ENCODE peak calls at places on chromosomes 11 and 22, in seven cellular contexts. One of them, this sample, is unnamed.

GRCh38 chr22:46914916-46915894 is 152.8 kb downstream of the TBC1D22A start:
- DNase-seq in SK-N-SH: no peak
- DNase-seq in colonic mucosa: peak
- DNase-seq in lower lobe of right lung: no peak
- DNase-seq in CD8-positive, alpha-beta T cell: no peak
- DNase-seq in body of pancreas: no peak
- DNase-seq in epithelial cell of proximal tubule: no peak
- DNase-seq in this sample: no peak

GRCh38 chr11:102389253-102389652 is 42.2 kb downstream of the BIRC2 start:
- DNase-seq in SK-N-SH: no peak
- DNase-seq in colonic mucosa: no peak
- DNase-seq in lower lobe of right lung: no peak
- DNase-seq in CD8-positive, alpha-beta T cell: no peak
- DNase-seq in body of pancreas: no peak
- DNase-seq in epithelial cell of proximal tubule: peak
- DNase-seq in this sample: no peak

GRCh38 chr11:119992171-119993051 is 145.5 kb downstream of the TRIM29 start:
- DNase-seq in SK-N-SH: no peak
- DNase-seq in colonic mucosa: no peak
- DNase-seq in lower lobe of right lung: no peak
- DNase-seq in CD8-positive, alpha-beta T cell: no peak
- DNase-seq in body of pancreas: no peak
- DNase-seq in epithelial cell of proximal tubule: no peak
- DNase-seq in this sample: no peak

GRCh38 chr22:20514658-20515406 is 7.4 kb downstream of the MED15 start:
- DNase-seq in SK-N-SH: no peak
- DNase-seq in colonic mucosa: no peak
- DNase-seq in lower lobe of right lung: no peak
- DNase-seq in CD8-positive, alpha-beta T cell: no peak
- DNase-seq in body of pancreas: no peak
- DNase-seq in epithelial cell of proximal tubule: no peak
- DNase-seq in this sample: peak

GRCh38 chr11:64348611-64349387 is 8.8 kb downstream of the CCDC88B start:
- DNase-seq in SK-N-SH: peak
- DNase-seq in colonic mucosa: no peak
- DNase-seq in lower lobe of right lung: no peak
- DNase-seq in CD8-positive, alpha-beta T cell: no peak
- DNase-seq in body of pancreas: no peak
- DNase-seq in epithelial cell of proximal tubule: no peak
- DNase-seq in this sample: no peak

GRCh38 chr22:38924197-38924952 is 33.0 kb upstream of the APOBEC3A start:
- DNase-seq in SK-N-SH: no peak
- DNase-seq in colonic mucosa: peak
- DNase-seq in lower lobe of right lung: peak
- DNase-seq in CD8-positive, alpha-beta T cell: no peak
- DNase-seq in body of pancreas: peak
- DNase-seq in epithelial cell of proximal tubule: peak
- DNase-seq in this sample: peak

GRCh38 chr11:95968585-95968984 is 44.7 kb upstream of the MTMR2 start:
- DNase-seq in SK-N-SH: no peak
- DNase-seq in colonic mucosa: no peak
- DNase-seq in lower lobe of right lung: no peak
- DNase-seq in CD8-positive, alpha-beta T cell: no peak
- DNase-seq in body of pancreas: no peak
- DNase-seq in epithelial cell of proximal tubule: no peak
- DNase-seq in this sample: peak

GRCh38 chr11:2300290-2300935 is 1.3 kb downstream of the C11orf21 start:
- DNase-seq in SK-N-SH: no peak
- DNase-seq in colonic mucosa: peak
- DNase-seq in lower lobe of right lung: no peak
- DNase-seq in CD8-positive, alpha-beta T cell: peak
- DNase-seq in body of pancreas: no peak
- DNase-seq in epithelial cell of proximal tubule: no peak
- DNase-seq in this sample: no peak

GRCh38 chr11:95596011-95596489 is 193.5 kb downstream of the FAM76B start:
- DNase-seq in SK-N-SH: peak
- DNase-seq in colonic mucosa: no peak
- DNase-seq in lower lobe of right lung: no peak
- DNase-seq in CD8-positive, alpha-beta T cell: no peak
- DNase-seq in body of pancreas: no peak
- DNase-seq in epithelial cell of proximal tubule: no peak
- DNase-seq in this sample: peak

GRCh38 chr11:33582636-33583325 is 117.8 kb downstream of the C11orf91 start:
- DNase-seq in SK-N-SH: no peak
- DNase-seq in colonic mucosa: no peak
- DNase-seq in lower lobe of right lung: no peak
- DNase-seq in CD8-positive, alpha-beta T cell: no peak
- DNase-seq in body of pancreas: no peak
- DNase-seq in epithelial cell of proximal tubule: no peak
- DNase-seq in this sample: no peak

GRCh38 chr11:126334665-126335462 is 20.6 kb upstream of the ST3GAL4 start:
- DNase-seq in SK-N-SH: no peak
- DNase-seq in colonic mucosa: no peak
- DNase-seq in lower lobe of right lung: no peak
- DNase-seq in CD8-positive, alpha-beta T cell: no peak
- DNase-seq in body of pancreas: no peak
- DNase-seq in epithelial cell of proximal tubule: no peak
- DNase-seq in this sample: peak

GRCh38 chr11:70662691-70663098 is 264.4 kb downstream of the CTTN start:
- DNase-seq in SK-N-SH: peak
- DNase-seq in colonic mucosa: no peak
- DNase-seq in lower lobe of right lung: no peak
- DNase-seq in CD8-positive, alpha-beta T cell: no peak
- DNase-seq in body of pancreas: no peak
- DNase-seq in epithelial cell of proximal tubule: no peak
- DNase-seq in this sample: no peak

GRCh38 chr22:24303007-24303406 is 32.4 kb downstream of the SPECC1L start:
- DNase-seq in SK-N-SH: no peak
- DNase-seq in colonic mucosa: no peak
- DNase-seq in lower lobe of right lung: no peak
- DNase-seq in CD8-positive, alpha-beta T cell: no peak
- DNase-seq in body of pancreas: peak
- DNase-seq in epithelial cell of proximal tubule: no peak
- DNase-seq in this sample: no peak

GRCh38 chr22:38824587-38824986 is 19.2 kb downstream of the NPTXR start:
- DNase-seq in SK-N-SH: no peak
- DNase-seq in colonic mucosa: peak
- DNase-seq in lower lobe of right lung: peak
- DNase-seq in CD8-positive, alpha-beta T cell: peak
- DNase-seq in body of pancreas: peak
- DNase-seq in epithelial cell of proximal tubule: no peak
- DNase-seq in this sample: peak

GRCh38 chr11:2574553-2575535 is 125.0 kb downstream of the KCNQ1OT1 start:
- DNase-seq in SK-N-SH: no peak
- DNase-seq in colonic mucosa: peak
- DNase-seq in lower lobe of right lung: peak
- DNase-seq in CD8-positive, alpha-beta T cell: no peak
- DNase-seq in body of pancreas: no peak
- DNase-seq in epithelial cell of proximal tubule: no peak
- DNase-seq in this sample: no peak

GRCh38 chr22:39723899-39724351 is 153.4 kb downstream of the CACNA1I start:
- DNase-seq in SK-N-SH: no peak
- DNase-seq in colonic mucosa: no peak
- DNase-seq in lower lobe of right lung: no peak
- DNase-seq in CD8-positive, alpha-beta T cell: no peak
- DNase-seq in body of pancreas: no peak
- DNase-seq in epithelial cell of proximal tubule: no peak
- DNase-seq in this sample: peak

GRCh38 chr11:107898270-107898669 is 30.0 kb upstream of the RAB39A start:
- DNase-seq in SK-N-SH: peak
- DNase-seq in colonic mucosa: no peak
- DNase-seq in lower lobe of right lung: no peak
- DNase-seq in CD8-positive, alpha-beta T cell: no peak
- DNase-seq in body of pancreas: peak
- DNase-seq in epithelial cell of proximal tubule: peak
- DNase-seq in this sample: peak

DNA sequence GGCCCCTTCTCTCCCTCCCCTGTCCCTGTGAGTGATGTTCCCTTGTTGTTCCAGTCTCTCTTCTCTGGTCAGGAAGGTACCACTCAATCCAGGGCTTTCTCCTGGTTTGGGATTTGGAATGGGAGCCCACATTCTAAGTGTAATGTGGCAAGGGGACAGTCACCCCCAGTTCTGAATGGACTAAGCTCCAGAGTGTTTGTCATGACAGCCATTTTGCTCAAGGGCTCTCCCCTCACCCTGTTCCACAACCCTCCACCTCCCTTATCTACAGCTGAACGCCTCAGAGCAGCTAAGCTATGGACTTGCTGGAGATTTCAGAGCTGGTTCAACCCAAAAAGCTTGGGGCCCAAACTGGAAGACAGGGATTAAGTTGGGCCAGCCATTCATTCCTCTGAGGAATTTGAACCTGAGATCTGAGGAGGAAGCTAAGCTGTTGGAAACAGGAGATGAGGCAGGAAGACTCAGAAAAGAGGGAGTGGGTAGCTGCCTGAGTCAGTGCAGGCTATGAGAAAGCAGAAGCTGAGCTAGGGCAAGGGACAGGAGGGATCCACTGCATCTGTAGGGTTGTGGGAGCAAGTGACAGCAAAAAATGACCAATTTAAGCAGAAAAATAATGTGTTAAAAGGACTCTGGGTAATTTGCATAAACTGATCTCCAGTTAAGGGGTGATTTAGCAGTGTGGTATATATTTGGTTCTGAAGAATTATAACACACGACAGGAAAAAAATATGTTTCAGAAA is 22.9 kb upstream of the FCHSD2 start:
- DNase-seq in SK-N-SH: no peak
- DNase-seq in colonic mucosa: no peak
- DNase-seq in lower lobe of right lung: no peak
- DNase-seq in CD8-positive, alpha-beta T cell: no peak
- DNase-seq in body of pancreas: no peak
- DNase-seq in epithelial cell of proximal tubule: no peak
- DNase-seq in this sample: no peak
- H3K4me3 ChIP-seq in SK-N-SH: no peak
- H3K4me3 ChIP-seq in colonic mucosa: no peak
- H3K4me3 ChIP-seq in lower lobe of right lung: no peak
- H3K4me3 ChIP-seq in CD8-positive, alpha-beta T cell: no peak
- H3K4me3 ChIP-seq in body of pancreas: no peak
- H3K4me3 ChIP-seq in epithelial cell of proximal tubule: no peak
- H3K4me3 ChIP-seq in this sample: no peak

DNA sequence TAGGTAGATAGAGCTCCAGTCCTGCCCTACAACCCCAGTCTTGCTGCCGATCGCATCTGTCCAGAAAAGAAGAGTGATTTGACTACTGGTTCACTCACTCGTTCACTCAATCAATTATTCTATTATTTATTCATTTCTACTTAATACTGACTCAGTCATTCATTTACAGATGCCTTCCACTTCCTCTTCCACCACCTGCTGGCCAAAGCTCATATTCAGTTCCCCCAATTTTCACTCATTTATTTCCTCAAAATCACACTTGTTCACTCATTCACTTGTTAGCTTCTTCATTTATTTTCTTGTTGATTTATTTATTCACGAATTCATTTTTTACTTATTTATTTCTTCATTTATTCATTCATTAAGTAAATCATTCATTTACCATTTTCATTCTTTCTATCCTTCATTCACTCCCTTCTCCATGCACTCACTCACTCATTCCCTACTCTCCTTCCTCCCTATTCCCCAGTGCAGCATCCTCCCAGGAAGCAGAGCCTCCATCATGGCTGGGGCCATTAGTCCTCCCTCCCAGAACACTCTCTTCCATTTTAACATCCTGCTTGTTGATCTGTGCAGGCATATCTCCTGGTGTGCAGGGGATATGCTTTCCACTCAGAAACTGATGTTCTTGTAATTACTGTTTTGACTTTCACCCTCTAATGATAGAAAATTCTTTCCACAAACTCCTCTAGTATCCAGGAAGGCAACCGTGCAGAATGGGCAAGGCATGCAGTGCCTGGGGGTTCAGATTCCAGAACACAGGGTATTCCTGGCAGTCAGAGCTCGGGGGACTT is 281.0 kb downstream of the TENM4 start:
- DNase-seq in SK-N-SH: no peak
- DNase-seq in colonic mucosa: no peak
- DNase-seq in lower lobe of right lung: no peak
- DNase-seq in CD8-positive, alpha-beta T cell: no peak
- DNase-seq in body of pancreas: no peak
- DNase-seq in epithelial cell of proximal tubule: no peak
- DNase-seq in this sample: no peak
- TF ChIP-seq CTCF in SK-N-SH: peak
- TF ChIP-seq CTCF in colonic mucosa: no peak
- TF ChIP-seq CTCF in lower lobe of right lung: no peak
- TF ChIP-seq CTCF in CD8-positive, alpha-beta T cell: no peak
- TF ChIP-seq CTCF in body of pancreas: peak
- TF ChIP-seq CTCF in epithelial cell of proximal tubule: peak
- TF ChIP-seq CTCF in this sample: peak

GRCh38 chr22:27372969-27373670 is 428.4 kb downstream of the MN1 start:
- DNase-seq in SK-N-SH: no peak
- DNase-seq in colonic mucosa: peak
- DNase-seq in lower lobe of right lung: peak
- DNase-seq in CD8-positive, alpha-beta T cell: no peak
- DNase-seq in body of pancreas: peak
- DNase-seq in epithelial cell of proximal tubule: no peak
- DNase-seq in this sample: no peak
- H3K4me3 ChIP-seq in SK-N-SH: no peak
- H3K4me3 ChIP-seq in colonic mucosa: no peak
- H3K4me3 ChIP-seq in lower lobe of right lung: no peak
- H3K4me3 ChIP-seq in CD8-positive, alpha-beta T cell: no peak
- H3K4me3 ChIP-seq in body of pancreas: no peak
- H3K4me3 ChIP-seq in epithelial cell of proximal tubule: no peak
- H3K4me3 ChIP-seq in this sample: no peak

DNA sequence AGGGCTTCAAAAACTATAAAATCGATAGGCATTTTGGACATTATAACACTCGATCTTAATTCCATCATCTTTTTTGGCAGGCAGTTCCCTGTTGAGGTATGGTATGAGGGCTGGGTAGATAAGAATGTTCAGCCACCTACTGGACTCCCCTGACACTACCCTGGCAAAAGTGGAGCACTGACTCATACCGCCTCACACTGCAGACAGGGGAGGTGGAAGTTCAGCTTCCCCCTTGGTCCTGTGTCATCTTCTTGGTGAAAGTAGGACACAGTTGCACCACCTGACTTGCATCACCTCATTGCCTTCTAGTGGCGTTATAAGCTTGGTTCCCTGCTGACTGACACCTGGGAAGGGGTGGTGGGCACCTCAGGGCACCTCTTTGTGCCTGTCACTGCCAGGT is 30.4 kb downstream of the PAAF1 start:
- DNase-seq in SK-N-SH: no peak
- DNase-seq in colonic mucosa: no peak
- DNase-seq in lower lobe of right lung: peak
- DNase-seq in CD8-positive, alpha-beta T cell: no peak
- DNase-seq in body of pancreas: no peak
- DNase-seq in epithelial cell of proximal tubule: peak
- DNase-seq in this sample: no peak
- TF ChIP-seq CTCF in SK-N-SH: peak
- TF ChIP-seq CTCF in colonic mucosa: no peak
- TF ChIP-seq CTCF in lower lobe of right lung: no peak
- TF ChIP-seq CTCF in CD8-positive, alpha-beta T cell: no peak
- TF ChIP-seq CTCF in body of pancreas: no peak
- TF ChIP-seq CTCF in epithelial cell of proximal tubule: peak
- TF ChIP-seq CTCF in this sample: no peak

This sample was measured in astrocyte of the spinal cord.